ENCODE peak calls at places on chromosomes 6 and 20, in seven cellular contexts. I is pancreas, R is osteoblast, G is heart right ventricle, H is neural progenitor cell, Y is tibial nerve, D is heart left ventricle. F is an unnamed sample.

GRCh38 chr6:5697508-5697907 is 309.2 kb downstream of the NRN1 start:
- DNase-seq in D (no peak), R (no peak), Y (no peak), I (no peak), H (no peak), G (no peak), F (no peak)

GRCh38 chr6:104017410-104018381 is 842.0 kb downstream of the HACE1 start:
- DNase-seq in I (no peak), R (no peak), Y (no peak), H (no peak), G (no peak), D (no peak), F (no peak)

GRCh38 chr6:127515794-127516675 is 3.1 kb downstream of the MTCL3 start:
- DNase-seq in G (peak; percentile 46), D (peak; percentile 62), I (peak; percentile 26), H (peak; percentile 87), Y (peak; percentile 33), R (peak; percentile 95), F (peak; percentile 60)

GRCh38 chr6:6891074-6891754 is 216.5 kb upstream of the RREB1 start:
- DNase-seq in R (no peak), I (no peak), D (no peak), H (no peak), G (no peak), Y (no peak), F (peak; percentile 51)

GRCh38 chr6:164144316-164144715 is 729.8 kb downstream of the QKI start:
- DNase-seq in R (no peak), D (no peak), I (no peak), G (no peak), Y (no peak), H (no peak), F (no peak)

GRCh38 chr20:32465092-32465900 is 107.2 kb downstream of the ASXL1 start:
- DNase-seq in Y (no peak), D (peak; percentile 78), G (peak; percentile 71), I (peak; percentile 80), R (peak; percentile 97), H (no peak), F (peak; percentile 57)

GRCh38 chr6:34466242-34467185 is 638 bp downstream of the PACSIN1 start:
- DNase-seq in G (no peak), R (no peak), Y (no peak), I (no peak), D (no peak), H (no peak), F (no peak)

GRCh38 chr20:38840053-38840893 is 34.8 kb downstream of the PPP1R16B start:
- DNase-seq in G (no peak), D (no peak), H (no peak), Y (no peak), R (peak; percentile 81), I (no peak), F (no peak)

GRCh38 chr20:64241061-64241460 is 14.5 kb upstream of the PCMTD2 start:
- DNase-seq in Y (no peak), G (no peak), H (no peak), I (no peak), R (peak; percentile 43), D (no peak), F (peak; percentile 19)

GRCh38 chr20:43821795-43822194 is 92.9 kb upstream of the TOX2 start:
- DNase-seq in H (no peak), D (no peak), Y (no peak), G (no peak), I (no peak), R (no peak), F (no peak)

GRCh38 chr6:23114812-23115504 is 545.6 kb downstream of the HDGFL1 start:
- DNase-seq in I (no peak), H (no peak), Y (no peak), R (no peak), G (no peak), D (no peak), F (no peak)

GRCh38 chr6:23106951-23107350 is 537.6 kb downstream of the HDGFL1 start:
- DNase-seq in Y (no peak), D (no peak), G (no peak), H (no peak), I (no peak), R (no peak), F (no peak)

DNA sequence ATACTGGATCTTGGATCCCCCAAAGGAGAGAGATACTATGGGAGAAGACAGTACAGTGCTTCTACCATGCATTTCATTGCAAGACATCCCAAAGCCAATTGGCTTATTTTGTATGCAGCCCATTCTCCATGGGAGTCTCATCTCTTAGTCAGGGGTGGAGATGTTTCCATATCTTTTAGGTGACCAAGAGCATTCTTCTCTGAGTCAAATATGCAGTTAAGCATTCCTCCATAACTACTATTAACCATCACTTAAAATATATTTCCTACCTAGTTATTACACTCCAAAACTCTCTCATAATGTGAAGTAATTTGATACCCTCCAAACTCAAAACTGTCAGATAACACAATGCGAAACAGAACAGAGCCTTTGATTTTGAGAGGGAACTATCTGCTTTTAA is 542.6 kb downstream of the HDGFL1 start:
- DNase-seq in Y (no peak), R (no peak), D (no peak), G (no peak), I (no peak), H (no peak), F (no peak)
- H3K9me3 ChIP-seq in Y (peaks cover 23% of the 10 kb centered on the region), R (peaks cover 6% of the 10 kb centered on the region), D (peaks cover 16% of the 10 kb centered on the region), G (no peaks in the 10 kb centered on the region), I (no peaks in the 10 kb centered on the region), H (peaks cover 7% of the 10 kb centered on the region), F (peaks cover 7% of the 10 kb centered on the region)

GRCh38 chr20:37393863-37394542 is 48.1 kb downstream of the SRC start:
- DNase-seq in D (no peak), G (no peak), H (peak; percentile 4), Y (no peak), R (peak; percentile 61), I (no peak), F (no peak)

GRCh38 chr20:37390503-37390890 is 44.6 kb downstream of the SRC start:
- DNase-seq in H (no peak), R (no peak), G (no peak), I (no peak), Y (no peak), D (no peak), F (peak; percentile 24)

GRCh38 chr20:37393196-37393862 is 47.4 kb downstream of the SRC start:
- DNase-seq in G (no peak), I (no peak), D (no peak), Y (no peak), R (peak; percentile 74), H (peak; percentile 1), F (no peak)

GRCh38 chr20:37390891-37391525 is 45.1 kb downstream of the SRC start:
- DNase-seq in I (no peak), Y (no peak), H (no peak), G (no peak), D (no peak), R (peak; percentile 75), F (no peak)

DNA sequence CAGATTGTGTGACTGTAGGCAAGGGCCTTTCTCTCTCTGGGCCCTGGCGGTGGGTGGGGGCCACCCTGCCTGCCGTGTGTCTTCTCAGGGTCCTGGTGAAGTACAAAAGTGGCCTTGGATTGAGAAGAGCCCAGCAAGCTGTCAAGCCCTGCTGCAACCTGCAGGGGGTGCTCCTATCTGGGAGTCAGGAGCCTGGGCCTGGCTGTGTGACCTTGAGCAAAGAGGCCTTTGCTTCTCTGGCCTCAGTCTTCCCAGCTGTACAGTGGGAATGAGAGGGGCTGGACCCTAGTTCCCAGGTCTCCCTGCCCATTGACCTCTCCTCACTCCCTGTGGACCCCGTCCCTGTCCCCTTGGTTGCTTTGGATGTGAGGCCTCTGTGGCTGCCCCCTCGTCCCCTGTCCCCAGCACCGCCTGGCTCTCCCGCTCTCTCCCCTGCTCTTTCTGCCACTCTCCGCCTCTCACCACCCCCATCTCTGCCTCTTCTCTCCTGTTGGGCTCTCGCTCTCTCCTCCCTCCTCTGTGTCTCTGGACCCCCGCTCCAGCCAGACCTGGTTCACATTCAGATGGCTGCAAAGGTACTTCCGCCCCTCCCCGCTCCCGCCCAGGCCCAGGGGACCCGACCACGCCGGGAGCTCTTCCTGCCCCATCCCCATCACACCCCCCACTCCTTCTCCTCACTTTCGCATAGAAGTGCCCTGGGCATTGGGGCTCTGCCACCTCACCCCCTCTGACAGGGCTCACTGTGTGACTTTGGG is 46.7 kb downstream of the SRC start:
- DNase-seq in G (no peak), D (no peak), H (peak; percentile 41), I (no peak), R (peak; percentile 83), Y (no peak), F (no peak)
- H3K36me3 ChIP-seq in G (no peaks in the 10 kb centered on the region), D (no peaks in the 10 kb centered on the region), H (no peaks in the 10 kb centered on the region), I (peaks cover 5% of the 10 kb centered on the region), R (peaks cover 33% of the 10 kb centered on the region), Y (peaks cover 68% of the 10 kb centered on the region), F (no peaks in the 10 kb centered on the region)

GRCh38 chr20:29743101-29743931 is 1514.1 kb upstream of the DEFB115 start:
- DNase-seq in G (no peak), Y (no peak), D (no peak), H (no peak), R (no peak), I (no peak), F (no peak)
- H3K9me3 ChIP-seq in G (no peaks in the 10 kb centered on the region), Y (peaks cover 65% of the 10 kb centered on the region), D (peaks cover under 1% of the 10 kb centered on the region), H (peaks cover 15% of the 10 kb centered on the region), R (no peaks in the 10 kb centered on the region), I (no peaks in the 10 kb centered on the region), F (no peaks in the 10 kb centered on the region)

GRCh38 chr6:56618050-56618449 is 24.6 kb downstream of the DST start:
- DNase-seq in Y (no peak), D (no peak), H (no peak), G (no peak), R (no peak), I (no peak), F (no peak)

GRCh38 chr6:56613247-56613851 is 29.3 kb downstream of the DST start:
- DNase-seq in D (no peak), R (no peak), H (no peak), I (no peak), Y (no peak), G (no peak), F (no peak)

GRCh38 chr6:56620229-56620868 is 22.3 kb downstream of the DST start:
- DNase-seq in G (peak; percentile 9), Y (no peak), H (no peak), I (no peak), D (no peak), R (no peak), F (no peak)

DNA sequence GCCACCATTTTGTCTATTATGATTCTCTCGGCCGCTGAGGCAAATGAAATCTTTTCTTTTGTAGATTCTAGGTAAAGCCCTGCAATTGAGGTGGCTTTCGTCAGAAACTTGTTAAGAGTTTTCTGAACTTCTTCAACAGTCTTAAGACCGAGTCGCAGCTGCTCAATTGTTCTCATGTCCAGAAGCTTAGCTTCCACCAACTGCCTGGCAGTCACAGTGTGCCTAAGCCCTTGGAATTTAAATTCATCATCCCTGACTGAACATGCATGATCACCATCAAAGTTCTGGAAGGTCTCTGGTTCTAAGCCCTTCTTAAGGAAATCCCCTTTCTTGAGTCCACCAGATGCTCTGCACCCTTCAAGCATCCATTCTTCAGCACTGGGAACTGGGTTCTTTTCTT is 25.7 kb downstream of the DST start:
- DNase-seq in I (no peak), G (no peak), R (no peak), D (no peak), H (peak; percentile 60), Y (no peak), F (no peak)
- H3K36me3 ChIP-seq in I (no peaks in the 10 kb centered on the region), G (no peaks in the 10 kb centered on the region), R (peaks cover 92% of the 10 kb centered on the region), D (peaks cover 28% of the 10 kb centered on the region), H (peaks cover 17% of the 10 kb centered on the region), Y (peaks cover 87% of the 10 kb centered on the region), F (no peaks in the 10 kb centered on the region)